ENCODE peak calls at places on chromosomes 6 and 20, in five cellular contexts. One of them, this sample, is unnamed.

GRCh38 chr6:153831350-153832078 is 207.5 kb upstream of the OPRM1 start:
- DNase-seq in H1: no peak
- DNase-seq in IMR-90: no peak
- DNase-seq in HepG2: no peak
- DNase-seq in A549: no peak
- DNase-seq in this sample: no peak

GRCh38 chr6:137536104-137536773 is 42.0 kb upstream of the OLIG3 start:
- DNase-seq in HepG2: no peak
- DNase-seq in A549: no peak
- DNase-seq in H1: no peak
- DNase-seq in IMR-90: no peak
- DNase-seq in this sample: no peak

GRCh38 chr6:170446841-170447560 is 106.1 kb downstream of the PSMB1 start:
- DNase-seq in HepG2: no peak
- DNase-seq in IMR-90: no peak
- DNase-seq in H1: no peak
- DNase-seq in A549: no peak
- DNase-seq in this sample: no peak

GRCh38 chr20:44080646-44081267 is 106.2 kb downstream of the JPH2 start:
- DNase-seq in A549: peak
- DNase-seq in IMR-90: peak
- DNase-seq in HepG2: peak
- DNase-seq in H1: peak
- DNase-seq in this sample: peak

GRCh38 chr20:33789109-33789857 is 21.9 kb upstream of the CHMP4B start:
- DNase-seq in HepG2: peak
- DNase-seq in IMR-90: peak
- DNase-seq in H1: no peak
- DNase-seq in A549: peak
- DNase-seq in this sample: peak

GRCh38 chr20:50323777-50324604 is 133.4 kb downstream of the CEBPB start:
- DNase-seq in H1: no peak
- DNase-seq in HepG2: no peak
- DNase-seq in A549: no peak
- DNase-seq in IMR-90: no peak
- DNase-seq in this sample: no peak

GRCh38 chr6:107124934-107125348 is 9.6 kb upstream of the BEND3 start:
- DNase-seq in IMR-90: no peak
- DNase-seq in A549: no peak
- DNase-seq in HepG2: no peak
- DNase-seq in H1: no peak
- DNase-seq in this sample: no peak

GRCh38 chr6:105545947-105546710 is 143.2 kb upstream of the PREP start:
- DNase-seq in A549: peak
- DNase-seq in HepG2: no peak
- DNase-seq in IMR-90: peak
- DNase-seq in H1: no peak
- DNase-seq in this sample: no peak

GRCh38 chr6:82712826-82713225 is 349.2 kb downstream of the TPBG start:
- DNase-seq in HepG2: no peak
- DNase-seq in A549: no peak
- DNase-seq in IMR-90: no peak
- DNase-seq in H1: no peak
- DNase-seq in this sample: peak

GRCh38 chr6:142331075-142331551 is 29.3 kb downstream of the ADGRG6 start:
- DNase-seq in HepG2: peak
- DNase-seq in H1: no peak
- DNase-seq in IMR-90: peak
- DNase-seq in A549: no peak
- DNase-seq in this sample: no peak

GRCh38 chr6:33344771-33345697 is 27.5 kb upstream of the ZBTB22 start:
- DNase-seq in H1: peak
- DNase-seq in HepG2: peak
- DNase-seq in IMR-90: peak
- DNase-seq in A549: peak
- DNase-seq in this sample: peak

GRCh38 chr20:32626859-32627636 is 41.9 kb upstream of the NOL4L start:
- DNase-seq in H1: no peak
- DNase-seq in A549: no peak
- DNase-seq in IMR-90: no peak
- DNase-seq in HepG2: no peak
- DNase-seq in this sample: no peak

GRCh38 chr6:75344455-75344854 is 59.9 kb upstream of the TMEM30A start:
- DNase-seq in IMR-90: no peak
- DNase-seq in HepG2: no peak
- DNase-seq in H1: no peak
- DNase-seq in A549: no peak
- DNase-seq in this sample: no peak

GRCh38 chr6:127550403-127550802 is 26.6 kb upstream of the C6orf58 start:
- DNase-seq in HepG2: no peak
- DNase-seq in H1: no peak
- DNase-seq in A549: no peak
- DNase-seq in IMR-90: peak
- DNase-seq in this sample: no peak

GRCh38 chr6:132365319-132365907 is 35.9 kb downstream of the MOXD1 start:
- DNase-seq in HepG2: no peak
- DNase-seq in A549: no peak
- DNase-seq in H1: no peak
- DNase-seq in IMR-90: no peak
- DNase-seq in this sample: no peak

GRCh38 chr6:85329193-85329592 is 120.7 kb upstream of the NT5E start:
- DNase-seq in A549: no peak
- DNase-seq in H1: no peak
- DNase-seq in HepG2: no peak
- DNase-seq in IMR-90: no peak
- DNase-seq in this sample: no peak

GRCh38 chr6:159836294-159837140 is 36.4 kb downstream of the PNLDC1 start:
- DNase-seq in A549: no peak
- DNase-seq in HepG2: no peak
- DNase-seq in IMR-90: peak
- DNase-seq in H1: peak
- DNase-seq in this sample: no peak

GRCh38 chr6:155889405-155889804 is 433.8 kb upstream of the NOX3 start:
- DNase-seq in HepG2: no peak
- DNase-seq in A549: no peak
- DNase-seq in IMR-90: no peak
- DNase-seq in H1: no peak
- DNase-seq in this sample: no peak

GRCh38 chr6:55276745-55277627 is 50.3 kb upstream of the GFRAL start:
- DNase-seq in A549: peak
- DNase-seq in IMR-90: peak
- DNase-seq in H1: peak
- DNase-seq in HepG2: peak
- DNase-seq in this sample: peak

GRCh38 chr6:83958250-83958685 is 75.3 kb upstream of the MRAP2 start:
- DNase-seq in H1: no peak
- DNase-seq in A549: no peak
- DNase-seq in HepG2: no peak
- DNase-seq in IMR-90: peak
- DNase-seq in this sample: no peak

GRCh38 chr6:158047120-158047518 is 65.5 kb downstream of the SYNJ2 start:
- DNase-seq in HepG2: no peak
- DNase-seq in A549: no peak
- DNase-seq in H1: no peak
- DNase-seq in IMR-90: peak
- DNase-seq in this sample: no peak

GRCh38 chr6:168419569-168419968 is 21.4 kb upstream of the SMOC2 start:
- DNase-seq in A549: no peak
- DNase-seq in H1: peak
- DNase-seq in IMR-90: no peak
- DNase-seq in HepG2: no peak
- DNase-seq in this sample: no peak

GRCh38 chr20:62822788-62823651 is 6.2 kb downstream of the COL9A3 start:
- DNase-seq in A549: peak
- DNase-seq in HepG2: peak
- DNase-seq in IMR-90: peak
- DNase-seq in H1: peak
- DNase-seq in this sample: peak

GRCh38 chr20:51634877-51635276 is 92.4 kb upstream of the NFATC2 start:
- DNase-seq in A549: no peak
- DNase-seq in IMR-90: no peak
- DNase-seq in HepG2: no peak
- DNase-seq in H1: no peak
- DNase-seq in this sample: no peak

GRCh38 chr6:84035484-84035883 is 1.9 kb downstream of the MRAP2 start:
- DNase-seq in HepG2: no peak
- DNase-seq in A549: no peak
- DNase-seq in H1: no peak
- DNase-seq in IMR-90: no peak
- DNase-seq in this sample: no peak

GRCh38 chr20:17343631-17344447 is 117.0 kb downstream of the PCSK2 start:
- DNase-seq in IMR-90: no peak
- DNase-seq in H1: no peak
- DNase-seq in A549: no peak
- DNase-seq in HepG2: no peak
- DNase-seq in this sample: no peak

GRCh38 chr6:111872521-111873177 is 603 bp downstream of the FYN start:
- DNase-seq in H1: peak
- DNase-seq in HepG2: no peak
- DNase-seq in A549: no peak
- DNase-seq in IMR-90: peak
- DNase-seq in this sample: peak

GRCh38 chr6:21078497-21078896 is 515.1 kb upstream of the SOX4 start:
- DNase-seq in A549: no peak
- DNase-seq in IMR-90: no peak
- DNase-seq in H1: no peak
- DNase-seq in HepG2: no peak
- DNase-seq in this sample: no peak

GRCh38 chr6:38287487-38287886 is 352.2 kb downstream of the BTBD9 start:
- DNase-seq in A549: no peak
- DNase-seq in IMR-90: no peak
- DNase-seq in H1: no peak
- DNase-seq in HepG2: no peak
- DNase-seq in this sample: no peak

GRCh38 chr20:63150911-63151531 is 64.9 kb downstream of the YTHDF1 start:
- DNase-seq in A549: no peak
- DNase-seq in H1: no peak
- DNase-seq in IMR-90: no peak
- DNase-seq in HepG2: no peak
- DNase-seq in this sample: no peak

GRCh38 chr6:143157146-143157545 is 96.5 kb downstream of the AIG1 start:
- DNase-seq in A549: no peak
- DNase-seq in HepG2: no peak
- DNase-seq in H1: no peak
- DNase-seq in IMR-90: no peak
- DNase-seq in this sample: no peak

GRCh38 chr6:9370480-9370879 is 935.1 kb upstream of the SLC35B3 start:
- DNase-seq in A549: no peak
- DNase-seq in IMR-90: no peak
- DNase-seq in H1: no peak
- DNase-seq in HepG2: no peak
- DNase-seq in this sample: no peak

GRCh38 chr6:140636698-140637402 is 1262.4 kb upstream of the CITED2 start:
- DNase-seq in IMR-90: no peak
- DNase-seq in A549: no peak
- DNase-seq in HepG2: no peak
- DNase-seq in H1: no peak
- DNase-seq in this sample: no peak

GRCh38 chr6:7155871-7156579 is 48.3 kb downstream of the RREB1 start:
- DNase-seq in HepG2: no peak
- DNase-seq in A549: no peak
- DNase-seq in IMR-90: no peak
- DNase-seq in H1: no peak
- DNase-seq in this sample: no peak

GRCh38 chr20:47295921-47296426 is 60.5 kb downstream of the ZMYND8 start:
- DNase-seq in HepG2: no peak
- DNase-seq in IMR-90: no peak
- DNase-seq in H1: no peak
- DNase-seq in A549: no peak
- DNase-seq in this sample: no peak

GRCh38 chr6:14934844-14935243 is 311.0 kb upstream of the JARID2 start:
- DNase-seq in HepG2: no peak
- DNase-seq in IMR-90: no peak
- DNase-seq in A549: no peak
- DNase-seq in H1: no peak
- DNase-seq in this sample: no peak
- TF ChIP-seq MAFK in HepG2: no peak
- TF ChIP-seq MAFK in IMR-90: no peak
- TF ChIP-seq MAFK in A549: no peak
- TF ChIP-seq MAFK in H1: no peak
- TF ChIP-seq MAFK in this sample: no peak

GRCh38 chr20:37994512-37994911 is 38.7 kb downstream of the TTI1 start:
- DNase-seq in H1: no peak
- DNase-seq in HepG2: peak
- DNase-seq in A549: peak
- DNase-seq in IMR-90: peak
- DNase-seq in this sample: no peak
- TF ChIP-seq MAFK in H1: no peak
- TF ChIP-seq MAFK in HepG2: no peak
- TF ChIP-seq MAFK in A549: no peak
- TF ChIP-seq MAFK in IMR-90: no peak
- TF ChIP-seq MAFK in this sample: no peak

DNA sequence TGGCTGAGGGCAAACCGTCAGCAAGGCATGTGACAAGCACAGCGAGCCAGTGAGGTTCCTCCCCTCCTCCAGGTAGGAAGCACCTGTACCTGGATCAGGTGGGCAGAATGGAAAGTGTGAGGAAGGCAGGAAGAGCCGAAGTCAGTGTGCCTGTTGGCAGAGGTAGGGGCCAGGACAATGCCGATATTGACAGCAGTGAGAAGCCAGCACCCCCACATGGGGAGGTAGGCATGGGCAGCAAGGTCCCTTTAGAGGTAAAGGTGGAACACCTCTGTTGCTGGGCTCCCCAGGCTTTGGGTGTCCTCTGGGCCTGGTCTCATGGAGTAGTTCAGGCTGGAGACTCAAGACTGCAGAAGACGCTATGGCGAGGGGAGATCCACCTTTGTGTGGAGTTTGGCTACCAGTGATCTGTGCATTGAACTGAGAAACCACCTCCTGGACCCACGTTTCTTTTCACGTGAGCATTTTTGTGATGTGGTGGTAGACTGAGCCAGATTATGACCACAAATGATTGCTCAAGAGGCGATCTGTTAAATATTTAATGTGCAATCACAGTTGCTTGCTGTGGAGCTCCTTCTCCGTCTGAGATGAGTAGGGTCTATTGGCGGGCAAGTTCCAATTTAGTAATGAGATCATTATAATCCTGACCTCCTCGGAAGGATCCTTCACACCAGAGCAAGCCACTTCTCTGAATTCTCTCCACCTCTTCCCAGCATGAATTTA is 174.8 kb downstream of the CDH26 start:
- DNase-seq in A549: no peak
- DNase-seq in IMR-90: no peak
- DNase-seq in HepG2: no peak
- DNase-seq in H1: no peak
- DNase-seq in this sample: no peak
- TF ChIP-seq MAFK in A549: no peak
- TF ChIP-seq MAFK in IMR-90: no peak
- TF ChIP-seq MAFK in HepG2: no peak
- TF ChIP-seq MAFK in H1: no peak
- TF ChIP-seq MAFK in this sample: no peak

DNA sequence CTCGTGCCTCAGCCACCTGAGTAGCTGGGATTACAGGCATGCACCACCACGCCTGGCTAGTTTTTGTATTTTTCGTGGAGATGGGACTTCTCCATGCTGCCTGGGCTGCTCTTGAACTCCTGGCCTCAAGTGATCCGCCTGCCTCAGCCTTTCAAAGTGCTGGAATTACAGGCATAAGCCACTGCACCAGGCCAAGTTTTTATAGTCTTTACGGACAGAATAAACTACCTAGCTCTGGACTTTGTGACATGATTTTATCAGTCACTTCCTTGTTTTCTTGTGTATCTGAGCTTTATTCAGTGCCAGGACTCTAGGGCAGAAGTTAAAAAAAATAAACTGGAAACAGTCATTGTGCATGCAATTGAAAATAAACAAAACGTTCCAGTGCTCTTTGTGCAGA is 46.7 kb upstream of the RALGAPA2 start:
- DNase-seq in A549: no peak
- DNase-seq in H1: no peak
- DNase-seq in IMR-90: no peak
- DNase-seq in HepG2: peak
- DNase-seq in this sample: no peak
- TF ChIP-seq MAFK in A549: no peak
- TF ChIP-seq MAFK in H1: no peak
- TF ChIP-seq MAFK in IMR-90: no peak
- TF ChIP-seq MAFK in HepG2: no peak
- TF ChIP-seq MAFK in this sample: no peak

This sample was measured in K562.